ENCODE peak calls at places on chromosomes 16 and 17, in four cellular contexts. C, Z, P and A are unnamed samples.

GRCh38 chr16:80274576-80275191 is 266.1 kb upstream of the DYNLRB2 start:
- DNase-seq in C (peak), Z (no peak), P (no peak), A (no peak)

GRCh38 chr16:21650517-21650916 is 1.9 kb downstream of the IGSF6 start:
- DNase-seq in C (no peak), Z (no peak), P (no peak), A (no peak)

GRCh38 chr16:78183886-78184553 is 84.6 kb downstream of the WWOX start:
- DNase-seq in C (no peak), Z (peak), P (no peak), A (no peak)

GRCh38 chr16:554640-555413 is 5.4 kb upstream of the PRR35 start:
- DNase-seq in C (no peak), Z (peak), P (no peak), A (peak)

GRCh38 chr17:11331790-11332526 is 90.9 kb downstream of the SHISA6 start:
- DNase-seq in C (no peak), Z (no peak), P (no peak), A (no peak)

GRCh38 chr17:65074778-65075250 is 18.3 kb upstream of the GNA13 start:
- DNase-seq in C (no peak), Z (peak), P (no peak), A (no peak)

GRCh38 chr16:67017810-67018488 is 11.0 kb upstream of the CBFB start:
- DNase-seq in C (peak), Z (peak), P (peak), A (peak)

GRCh38 chr17:49393491-49394255 is 21.0 kb downstream of the PHB1 start:
- DNase-seq in C (no peak), Z (no peak), P (no peak), A (no peak)

GRCh38 chr17:19440421-19440820 is 29.4 kb downstream of the RNF112 start:
- DNase-seq in C (no peak), Z (no peak), P (no peak), A (no peak)

GRCh38 chr17:64778367-64779290 is 116.5 kb upstream of the SMURF2 start:
- DNase-seq in C (no peak), Z (no peak), P (no peak), A (peak)

GRCh38 chr16:50306287-50306686 is 39.9 kb downstream of the ADCY7 start:
- DNase-seq in C (no peak), Z (no peak), P (no peak), A (no peak)

GRCh38 chr17:68431661-68432071 is 25.6 kb downstream of the WIPI1 start:
- DNase-seq in C (no peak), Z (peak), P (no peak), A (no peak)

GRCh38 chr16:711548-712320 is 3.2 kb upstream of the METRN start:
- DNase-seq in C (no peak), Z (peak), P (no peak), A (peak)

GRCh38 chr16:10256855-10257641 is 74.8 kb upstream of the GRIN2A start:
- DNase-seq in C (peak), Z (peak), P (peak), A (peak)

GRCh38 chr16:48583075-48584065 is 26.6 kb downstream of the N4BP1 start:
- DNase-seq in C (no peak), Z (peak), P (no peak), A (no peak)

GRCh38 chr17:58352843-58353719 is 1.1 kb upstream of the SUPT4H1 start:
- DNase-seq in C (peak), Z (peak), P (no peak), A (peak)

GRCh38 chr17:38415250-38416194 is 12.7 kb upstream of the ARHGAP23 start:
- DNase-seq in C (no peak), Z (peak), P (no peak), A (no peak)

GRCh38 chr16:1941162-1941923 is 1.7 kb downstream of the MSRB1 start:
- DNase-seq in C (no peak), Z (no peak), P (no peak), A (peak)

GRCh38 chr16:78655481-78656114 is 556.1 kb downstream of the WWOX start:
- DNase-seq in C (no peak), Z (no peak), P (no peak), A (no peak)

GRCh38 chr17:385836-386144 is 33.2 kb upstream of the RPH3AL start:
- DNase-seq in C (no peak), Z (no peak), P (no peak), A (no peak)

GRCh38 chr16:77949445-77949844 is 72.9 kb upstream of the CLEC3A start:
- DNase-seq in C (no peak), Z (no peak), P (no peak), A (no peak)

GRCh38 chr17:1006054-1006453 is 9.1 kb downstream of the TIMM22 start:
- DNase-seq in C (no peak), Z (no peak), P (no peak), A (no peak)

GRCh38 chr16:3727806-3728381 is 10.6 kb upstream of the TRAP1 start:
- DNase-seq in C (no peak), Z (no peak), P (no peak), A (no peak)

GRCh38 chr16:2471016-2471652 is at the start of gene NTN3:
- DNase-seq in C (peak), Z (no peak), P (no peak), A (no peak)

GRCh38 chr16:9048302-9048700 is 43.1 kb upstream of the HAPSTR1 start:
- DNase-seq in C (no peak), Z (peak), P (no peak), A (no peak)

GRCh38 chr17:76241205-76241539 is 879 bp upstream of the RNF157 start:
- DNase-seq in C (no peak), Z (no peak), P (no peak), A (no peak)

GRCh38 chr17:4522661-4523060 is 24.0 kb downstream of the SPNS2 start:
- DNase-seq in C (no peak), Z (no peak), P (no peak), A (no peak)

GRCh38 chr17:14125518-14126125 is 56.3 kb downstream of the COX10 start:
- DNase-seq in C (no peak), Z (no peak), P (no peak), A (no peak)

GRCh38 chr16:87066695-87067556 is 250.3 kb downstream of the C16orf95 start:
- DNase-seq in C (no peak), Z (no peak), P (no peak), A (no peak)

GRCh38 chr16:54355251-54355650 is 68.7 kb upstream of the IRX3 start:
- DNase-seq in C (no peak), Z (peak), P (no peak), A (no peak)

GRCh38 chr16:31542763-31543162 is 15.1 kb downstream of the AHSP start:
- DNase-seq in C (no peak), Z (no peak), P (no peak), A (no peak)

GRCh38 chr17:21458036-21458435 is 81.9 kb downstream of the KCNJ12 start:
- DNase-seq in C (no peak), Z (no peak), P (no peak), A (no peak)

GRCh38 chr16:24522751-24523150 is 16.6 kb upstream of the RBBP6 start:
- DNase-seq in C (no peak), Z (no peak), P (no peak), A (no peak)

GRCh38 chr16:8686031-8686621 is 11.7 kb downstream of the ABAT start:
- DNase-seq in C (peak), Z (no peak), P (no peak), A (no peak)

GRCh38 chr17:35816723-35817122 is 7.4 kb downstream of the TAF15 start:
- DNase-seq in C (no peak), Z (no peak), P (no peak), A (no peak)
- H3K4me3 ChIP-seq in C (no peak), Z (no peak), P (no peak), A (no peak)

GRCh38 chr17:82837586-82838320 is 2.1 kb downstream of the ZNF750 start:
- DNase-seq in C (no peak), Z (no peak), P (no peak), A (peak)
- H2BK12ac ChIP-seq in C (no peak), Z (no peak), P (no peak), A (peak)

GRCh38 chr17:40440166-40440565 is 3.1 kb upstream of the IGFBP4 start:
- DNase-seq in C (no peak), Z (no peak), P (no peak), A (no peak)

GRCh38 chr17:40443988-40444899 is 994 bp downstream of the IGFBP4 start:
- DNase-seq in C (no peak), Z (peak), P (no peak), A (no peak)

GRCh38 chr17:40445769-40446468 is 2.7 kb downstream of the IGFBP4 start:
- DNase-seq in C (no peak), Z (peak), P (no peak), A (no peak)

GRCh38 chr17:40443196-40443987 is at the start of gene IGFBP4:
- DNase-seq in C (peak), Z (peak), P (no peak), A (peak)

GRCh38 chr17:40442392-40443195 is 656 bp upstream of the IGFBP4 start:
- DNase-seq in C (no peak), Z (peak), P (no peak), A (no peak)
- H4K91ac ChIP-seq in C (no peak), Z (peak), P (peak), A (peak)

DNA sequence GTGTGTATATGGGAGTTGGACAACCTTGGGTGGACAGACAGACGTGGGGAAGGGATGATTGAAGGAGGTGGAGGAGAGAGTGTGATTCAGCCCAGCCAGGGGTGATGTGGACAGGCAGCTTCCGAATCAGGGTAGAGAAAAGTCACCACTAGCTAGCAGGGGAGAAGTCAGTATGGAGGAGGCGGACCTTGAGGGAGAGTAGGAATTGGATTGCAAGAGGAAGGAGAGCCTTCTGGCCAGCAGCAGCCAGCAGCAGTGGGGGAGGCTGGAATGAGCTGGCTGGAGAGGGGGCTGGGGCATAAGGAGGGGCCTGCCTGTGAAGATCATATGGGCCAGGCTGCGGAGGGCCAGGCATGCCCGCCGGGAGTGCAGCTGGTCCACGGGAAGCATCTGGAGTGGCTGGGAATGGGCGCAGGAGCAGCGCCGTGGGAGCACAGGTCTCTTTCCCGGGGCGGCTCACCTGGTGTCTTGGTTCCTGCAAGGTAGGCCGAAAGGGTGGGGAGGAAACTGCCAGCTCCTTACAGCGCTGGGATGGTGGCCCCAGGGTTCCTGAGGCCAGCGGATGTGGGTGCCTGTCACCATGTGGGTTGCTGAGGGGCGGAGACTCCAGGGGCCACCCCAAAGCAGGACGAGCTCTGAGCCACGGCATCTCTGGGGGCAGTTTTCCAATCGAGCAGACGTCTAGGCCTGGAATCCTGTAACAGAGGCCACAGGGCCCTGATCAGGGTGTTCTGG is 235.3 kb downstream of the SEC14L1 start:
- DNase-seq in C (no peak), Z (peak), P (no peak), A (peak)
- H3K4me3 ChIP-seq in C (peak), Z (peak), P (no peak), A (no peak)

GRCh38 chr17:8382052-8382879 is 727 bp downstream of the RPL26 start:
- DNase-seq in C (no peak), Z (no peak), P (no peak), A (no peak)

GRCh38 chr17:8383143-8383974 is at the start of gene RPL26:
- DNase-seq in C (peak), Z (peak), P (peak), A (peak)

GRCh38 chr17:8382880-8383142 is 182 bp downstream of the RPL26 start:
- DNase-seq in C (no peak), Z (no peak), P (no peak), A (no peak)

GRCh38 chr17:8386841-8387240 is 3.8 kb upstream of the RPL26 start:
- DNase-seq in C (no peak), Z (no peak), P (no peak), A (no peak)

DNA sequence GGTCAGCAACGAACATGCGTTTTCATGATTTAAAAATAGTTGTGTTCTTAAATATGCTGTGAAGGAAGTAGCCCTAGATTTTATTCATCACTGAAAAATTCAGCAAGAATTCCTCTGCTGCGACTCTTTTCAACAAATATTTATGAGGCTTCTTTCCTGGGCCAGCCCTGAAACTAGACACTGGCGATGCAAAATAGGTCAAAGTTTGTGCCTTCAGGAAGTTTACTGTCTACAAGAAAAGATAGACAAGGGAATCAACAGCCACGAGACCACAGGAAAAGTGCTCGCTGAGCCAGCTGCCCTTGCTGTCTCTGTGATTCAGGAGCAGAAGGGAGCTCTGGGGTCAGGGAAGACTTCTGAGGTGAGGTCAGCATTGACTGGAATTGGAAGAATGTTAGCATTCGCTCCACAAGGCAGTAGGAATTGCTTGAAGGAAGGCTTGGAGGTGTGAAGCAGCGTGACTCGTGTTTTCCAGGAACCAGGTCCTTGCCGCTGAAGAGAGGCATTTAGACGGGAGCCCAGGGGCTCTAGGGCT is 1.9 kb upstream of the RPL26 start:
- DNase-seq in C (no peak), Z (peak), P (peak), A (peak)
- H2BK12ac ChIP-seq in C (no peak), Z (peak), P (peak), A (peak)

GRCh38 chr16:27067138-27067537 is 411 bp downstream of the C16orf82 start:
- DNase-seq in C (peak), Z (no peak), P (no peak), A (no peak)
- H4K91ac ChIP-seq in C (no peak), Z (peak), P (no peak), A (no peak)

DNA sequence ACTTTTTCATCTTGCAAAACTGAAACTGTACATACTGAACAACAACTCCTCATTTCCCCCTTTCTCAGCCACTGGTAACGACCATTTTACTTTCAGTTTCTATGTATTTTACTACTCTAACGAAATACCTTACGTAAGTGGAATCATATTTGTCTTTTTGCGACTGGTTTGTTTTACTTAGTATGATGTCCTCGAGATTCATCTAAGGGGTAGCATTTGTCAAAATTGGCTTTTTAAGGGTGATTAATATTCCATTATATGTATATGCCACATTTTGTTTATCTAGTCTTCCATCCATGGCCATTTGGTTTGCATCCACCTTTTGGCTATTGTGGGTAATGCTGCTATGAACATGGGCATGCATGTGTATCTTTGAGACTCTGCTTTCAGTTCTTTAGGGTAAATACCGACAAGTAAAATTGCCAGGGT is 10.4 kb downstream of the KPNB1 start:
- DNase-seq in C (no peak), Z (peak), P (no peak), A (no peak)
- H3K4me3 ChIP-seq in C (no peak), Z (no peak), P (no peak), A (no peak)

DNA sequence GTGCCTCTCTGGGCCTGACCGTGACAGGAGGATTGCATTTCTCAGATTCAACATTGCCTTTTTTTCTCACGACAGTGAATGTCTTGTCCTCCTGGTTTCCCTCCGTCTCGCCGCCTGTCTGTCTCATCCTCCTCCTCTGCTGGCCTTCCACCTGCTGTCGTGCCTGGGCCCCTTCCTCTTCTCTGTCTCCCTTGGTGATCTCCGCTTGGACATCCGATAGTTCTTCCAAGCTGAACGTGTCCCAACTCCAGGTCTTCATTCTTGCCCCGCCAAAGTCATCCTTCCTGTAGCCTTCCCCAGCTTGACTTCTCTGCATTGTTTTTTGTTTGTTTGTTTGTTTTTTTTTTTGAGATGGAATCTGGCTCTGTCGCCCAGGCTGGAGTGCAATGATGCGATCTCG is 79.4 kb downstream of the RAP1GAP2 start:
- DNase-seq in C (no peak), Z (no peak), P (no peak), A (peak)
- H2BK12ac ChIP-seq in C (no peak), Z (no peak), P (peak), A (peak)